ENCODE peak calls at places on chromosomes 13 and 19, in eight cellular contexts. One of them, this sample, is unnamed.

GRCh38 chr13:23081901-23082300 is 98.9 kb upstream of the SGCG start:
- DNase-seq in cerebellum: no peak
- DNase-seq in NCI-H2171: no peak
- DNase-seq in M059J: no peak
- DNase-seq in progenitor cell of endocrine pancreas: no peak
- DNase-seq in NCI-H2081: no peak
- DNase-seq in CD8-positive, alpha-beta memory T cell: no peak
- DNase-seq in HT1080: no peak
- DNase-seq in this sample: no peak

GRCh38 chr13:91664036-91664435 is 265.6 kb downstream of the GPC5 start:
- DNase-seq in M059J: peak
- DNase-seq in CD8-positive, alpha-beta memory T cell: no peak
- DNase-seq in HT1080: peak
- DNase-seq in cerebellum: no peak
- DNase-seq in NCI-H2081: no peak
- DNase-seq in NCI-H2171: peak
- DNase-seq in progenitor cell of endocrine pancreas: no peak
- DNase-seq in this sample: no peak

GRCh38 chr19:5282926-5283325 is 57.7 kb downstream of the PTPRS start:
- DNase-seq in progenitor cell of endocrine pancreas: no peak
- DNase-seq in HT1080: no peak
- DNase-seq in NCI-H2081: no peak
- DNase-seq in cerebellum: no peak
- DNase-seq in CD8-positive, alpha-beta memory T cell: no peak
- DNase-seq in M059J: no peak
- DNase-seq in NCI-H2171: no peak
- DNase-seq in this sample: no peak

GRCh38 chr13:97226788-97227627 is 4.9 kb downstream of the MBNL2 start:
- DNase-seq in HT1080: no peak
- DNase-seq in M059J: no peak
- DNase-seq in CD8-positive, alpha-beta memory T cell: peak
- DNase-seq in NCI-H2171: no peak
- DNase-seq in progenitor cell of endocrine pancreas: no peak
- DNase-seq in cerebellum: peak
- DNase-seq in NCI-H2081: no peak
- DNase-seq in this sample: no peak

GRCh38 chr19:8004723-8005513 is 523 bp downstream of the ELAVL1 start:
- DNase-seq in HT1080: no peak
- DNase-seq in progenitor cell of endocrine pancreas: no peak
- DNase-seq in NCI-H2081: no peak
- DNase-seq in cerebellum: no peak
- DNase-seq in CD8-positive, alpha-beta memory T cell: no peak
- DNase-seq in M059J: peak
- DNase-seq in NCI-H2171: no peak
- DNase-seq in this sample: peak

GRCh38 chr19:8468761-8469458 is 24.1 kb downstream of the HNRNPM start:
- DNase-seq in M059J: no peak
- DNase-seq in cerebellum: peak
- DNase-seq in HT1080: no peak
- DNase-seq in CD8-positive, alpha-beta memory T cell: no peak
- DNase-seq in NCI-H2081: no peak
- DNase-seq in NCI-H2171: no peak
- DNase-seq in progenitor cell of endocrine pancreas: no peak
- DNase-seq in this sample: no peak

GRCh38 chr13:59776924-59777690 is 386.6 kb downstream of the DIAPH3 start:
- DNase-seq in NCI-H2171: no peak
- DNase-seq in CD8-positive, alpha-beta memory T cell: no peak
- DNase-seq in NCI-H2081: no peak
- DNase-seq in progenitor cell of endocrine pancreas: no peak
- DNase-seq in M059J: peak
- DNase-seq in HT1080: peak
- DNase-seq in cerebellum: no peak
- DNase-seq in this sample: no peak

GRCh38 chr13:77002590-77003190 is 10.8 kb downstream of the CLN5 start:
- DNase-seq in CD8-positive, alpha-beta memory T cell: no peak
- DNase-seq in cerebellum: peak
- DNase-seq in NCI-H2171: peak
- DNase-seq in M059J: peak
- DNase-seq in HT1080: peak
- DNase-seq in progenitor cell of endocrine pancreas: no peak
- DNase-seq in NCI-H2081: no peak
- DNase-seq in this sample: no peak

GRCh38 chr19:42279148-42279901 is 10.3 kb downstream of the CIC start:
- DNase-seq in NCI-H2081: no peak
- DNase-seq in progenitor cell of endocrine pancreas: no peak
- DNase-seq in CD8-positive, alpha-beta memory T cell: no peak
- DNase-seq in HT1080: no peak
- DNase-seq in cerebellum: no peak
- DNase-seq in M059J: no peak
- DNase-seq in NCI-H2171: no peak
- DNase-seq in this sample: no peak

GRCh38 chr13:113915012-113915763 is 51.3 kb upstream of the GAS6 start:
- DNase-seq in CD8-positive, alpha-beta memory T cell: no peak
- DNase-seq in M059J: no peak
- DNase-seq in HT1080: no peak
- DNase-seq in progenitor cell of endocrine pancreas: no peak
- DNase-seq in NCI-H2171: no peak
- DNase-seq in NCI-H2081: no peak
- DNase-seq in cerebellum: no peak
- DNase-seq in this sample: no peak

GRCh38 chr13:92224052-92224821 is 825.8 kb downstream of the GPC5 start:
- DNase-seq in progenitor cell of endocrine pancreas: no peak
- DNase-seq in NCI-H2081: no peak
- DNase-seq in cerebellum: no peak
- DNase-seq in CD8-positive, alpha-beta memory T cell: no peak
- DNase-seq in HT1080: peak
- DNase-seq in M059J: peak
- DNase-seq in NCI-H2171: no peak
- DNase-seq in this sample: no peak

GRCh38 chr19:19744641-19745040 is 11.7 kb upstream of the ZNF14 start:
- DNase-seq in M059J: no peak
- DNase-seq in cerebellum: no peak
- DNase-seq in CD8-positive, alpha-beta memory T cell: no peak
- DNase-seq in NCI-H2171: no peak
- DNase-seq in HT1080: no peak
- DNase-seq in progenitor cell of endocrine pancreas: no peak
- DNase-seq in NCI-H2081: no peak
- DNase-seq in this sample: no peak

GRCh38 chr19:5196832-5197231 is 143.8 kb downstream of the PTPRS start:
- DNase-seq in NCI-H2171: no peak
- DNase-seq in M059J: no peak
- DNase-seq in NCI-H2081: no peak
- DNase-seq in HT1080: no peak
- DNase-seq in CD8-positive, alpha-beta memory T cell: no peak
- DNase-seq in progenitor cell of endocrine pancreas: no peak
- DNase-seq in cerebellum: no peak
- DNase-seq in this sample: no peak

GRCh38 chr13:74316531-74316930 is 182.3 kb upstream of the KLF12 start:
- DNase-seq in NCI-H2081: no peak
- DNase-seq in CD8-positive, alpha-beta memory T cell: no peak
- DNase-seq in M059J: peak
- DNase-seq in cerebellum: no peak
- DNase-seq in NCI-H2171: no peak
- DNase-seq in progenitor cell of endocrine pancreas: no peak
- DNase-seq in HT1080: peak
- DNase-seq in this sample: no peak

GRCh38 chr19:47467914-47468313 is 3.8 kb downstream of the SLC8A2 start:
- DNase-seq in cerebellum: no peak
- DNase-seq in HT1080: no peak
- DNase-seq in CD8-positive, alpha-beta memory T cell: no peak
- DNase-seq in M059J: no peak
- DNase-seq in progenitor cell of endocrine pancreas: no peak
- DNase-seq in NCI-H2171: no peak
- DNase-seq in NCI-H2081: no peak
- DNase-seq in this sample: no peak

GRCh38 chr13:21738636-21739035 is 67.8 kb downstream of the FGF9 start:
- DNase-seq in cerebellum: no peak
- DNase-seq in NCI-H2171: no peak
- DNase-seq in progenitor cell of endocrine pancreas: no peak
- DNase-seq in M059J: no peak
- DNase-seq in HT1080: no peak
- DNase-seq in CD8-positive, alpha-beta memory T cell: no peak
- DNase-seq in NCI-H2081: no peak
- DNase-seq in this sample: no peak

GRCh38 chr13:40402931-40403412 is 263.5 kb downstream of the FOXO1 start:
- DNase-seq in NCI-H2081: no peak
- DNase-seq in HT1080: peak
- DNase-seq in M059J: peak
- DNase-seq in CD8-positive, alpha-beta memory T cell: no peak
- DNase-seq in cerebellum: no peak
- DNase-seq in progenitor cell of endocrine pancreas: no peak
- DNase-seq in NCI-H2171: no peak
- DNase-seq in this sample: no peak

This sample was measured in neural crest cell.